ENCODE peak calls at places on chromosome 1, in ten cellular contexts. S is prostate gland, C is epithelial cell of esophagus, P is hypothalamus, G is EL, E is AG09319, I is osteoblast, X is Karpas-422, H is T-helper 1 cell, Z is midbrain. O is an unnamed sample.

GRCh38 chr1:112515311-112516009 is 6.7 kb downstream of the WNT2B start:
- DNase-seq in S (no peak), C (no peak), P (no peak), G (peak), E (peak), I (peak), X (no peak), H (no peak), Z (no peak), O (no peak)

GRCh38 chr1:15762546-15762945 is 4.0 kb downstream of the FBLIM1 start:
- DNase-seq in S (no peak), C (no peak), P (no peak), G (peak), E (no peak), I (peak), X (no peak), H (no peak), Z (no peak), O (peak)

GRCh38 chr1:116496380-116496779 is 74.4 kb downstream of the CD58 start:
- DNase-seq in S (no peak), C (no peak), P (no peak), G (peak), E (peak), I (peak), X (no peak), H (no peak), Z (no peak), O (no peak)

GRCh38 chr1:228833911-228834631 is 98.8 kb downstream of the RHOU start:
- DNase-seq in S (no peak), C (no peak), P (no peak), G (no peak), E (no peak), I (no peak), X (no peak), H (no peak), Z (no peak), O (no peak)

GRCh38 chr1:116568925-116569490 is 1.8 kb downstream of the CD58 start:
- DNase-seq in S (no peak), C (no peak), P (no peak), G (no peak), E (no peak), I (no peak), X (no peak), H (no peak), Z (no peak), O (no peak)

GRCh38 chr1:3393024-3393986 is 61.2 kb upstream of the ARHGEF16 start:
- DNase-seq in S (no peak), C (no peak), P (no peak), G (no peak), E (no peak), I (no peak), X (no peak), H (no peak), Z (no peak), O (no peak)

GRCh38 chr1:246008256-246008901 is 498.7 kb downstream of the SMYD3 start:
- DNase-seq in S (peak), C (peak), P (peak), G (no peak), E (no peak), I (no peak), X (no peak), H (no peak), Z (peak), O (no peak)

GRCh38 chr1:204323887-204324286 is 35.8 kb downstream of the PLEKHA6 start:
- DNase-seq in S (no peak), C (peak), P (no peak), G (peak), E (no peak), I (peak), X (no peak), H (no peak), Z (no peak), O (no peak)

GRCh38 chr1:145985502-145986439 is 10.6 kb downstream of the TXNIP start:
- DNase-seq in S (no peak), C (peak), P (no peak), G (peak), E (no peak), I (no peak), X (no peak), H (no peak), Z (peak), O (no peak)

GRCh38 chr1:109773203-109773899 is 9.6 kb upstream of the EPS8L3 start:
- DNase-seq in S (peak), C (peak), P (peak), G (peak), E (peak), I (peak), X (peak), H (peak), Z (peak), O (peak)

GRCh38 chr1:233627823-233628222 is 13.9 kb downstream of the KCNK1 start:
- DNase-seq in S (no peak), C (peak), P (no peak), G (no peak), E (no peak), I (no peak), X (no peak), H (no peak), Z (no peak), O (no peak)

GRCh38 chr1:32817815-32818786 is 648 bp downstream of the S100PBP start:
- DNase-seq in S (peak), C (peak), P (peak), G (peak), E (peak), I (peak), X (peak), H (no peak), Z (peak), O (peak)

GRCh38 chr1:227357229-227358078 is 39.2 kb upstream of the CDC42BPA start:
- DNase-seq in S (no peak), C (peak), P (no peak), G (peak), E (peak), I (peak), X (no peak), H (no peak), Z (no peak), O (no peak)

GRCh38 chr1:53066941-53067738 is 5.1 kb downstream of the PODN start:
- DNase-seq in S (no peak), C (no peak), P (no peak), G (no peak), E (no peak), I (peak), X (no peak), H (no peak), Z (no peak), O (no peak)

GRCh38 chr1:46202975-46203737 is at the start of gene LURAP1:
- DNase-seq in S (no peak), C (peak), P (peak), G (peak), E (peak), I (peak), X (no peak), H (no peak), Z (peak), O (peak)

GRCh38 chr1:230313453-230314141 is 112.5 kb downstream of the PGBD5 start:
- DNase-seq in S (no peak), C (no peak), P (no peak), G (no peak), E (no peak), I (no peak), X (no peak), H (no peak), Z (no peak), O (no peak)

GRCh38 chr1:94270801-94271203 is 33.4 kb upstream of the ARHGAP29 start:
- DNase-seq in S (no peak), C (peak), P (no peak), G (peak), E (no peak), I (no peak), X (no peak), H (no peak), Z (no peak), O (no peak)

GRCh38 chr1:43214465-43215444 is 42.6 kb downstream of the CFAP57 start:
- DNase-seq in S (no peak), C (no peak), P (no peak), G (no peak), E (no peak), I (no peak), X (no peak), H (no peak), Z (no peak), O (no peak)

GRCh38 chr1:248596615-248597014 is 885 bp downstream of the OR2T10 start:
- DNase-seq in S (no peak), C (no peak), P (no peak), G (no peak), E (no peak), I (no peak), X (no peak), H (no peak), Z (no peak), O (no peak)

O was measured in NAMALWA.